ENCODE peak calls at places on chromosomes 4 and X, in four cellular contexts. U is CD4-positive, CD25-positive, alpha-beta regulatory T cell; X is H4; I is RWPE1. S is an unnamed sample.

GRCh38 chr4:168978001-168978700 is 31.9 kb downstream of the CBR4 start:
- DNase-seq in U (no peak), X (no peak), I (no peak), S (peak; percentile 12)

GRCh38 chrX:118526149-118526548 is 30.5 kb downstream of the DOCK11 start:
- DNase-seq in U (no peak), X (no peak), I (no peak), S (no peak)

GRCh38 chr4:184028571-184028996 is 123.5 kb downstream of the STOX2 start:
- DNase-seq in U (no peak), X (no peak), I (no peak), S (no peak)

GRCh38 chr4:6942238-6942800 is 32.7 kb downstream of the TBC1D14 start:
- DNase-seq in U (no peak), X (peak; percentile 99), I (peak; percentile 69), S (peak; percentile 24)

GRCh38 chrX:119692241-119693031 is 532 bp downstream of the SEPTIN6 start:
- DNase-seq in U (peak; percentile 49), X (peak; percentile 15), I (peak; percentile 38), S (peak; percentile 60)

GRCh38 chr4:76723373-76723772 is 174.6 kb downstream of the SOWAHB start:
- DNase-seq in U (no peak), X (peak; percentile 15), I (no peak), S (no peak)

GRCh38 chr4:97910005-97910404 is 233.3 kb downstream of the STPG2 start:
- DNase-seq in U (no peak), X (no peak), I (peak; percentile 25), S (peak; percentile 7)

GRCh38 chr4:4668355-4669210 is 126.7 kb upstream of the STX18 start:
- DNase-seq in U (no peak), X (no peak), I (no peak), S (no peak)

GRCh38 chrX:154142950-154143745 is 895 bp upstream of the OPN1LW start:
- DNase-seq in U (no peak), X (no peak), I (no peak), S (no peak)

GRCh38 chrX:38313190-38313589 is 14.1 kb downstream of the RPGR start:
- DNase-seq in U (no peak), X (no peak), I (no peak), S (peak; percentile 27)

GRCh38 chr4:4344915-4345527 is 41.9 kb upstream of the NSG1 start:
- DNase-seq in U (no peak), X (no peak), I (no peak), S (no peak)

GRCh38 chrX:145843196-145843595 is 25.6 kb downstream of the SLITRK2 start:
- DNase-seq in U (no peak), X (no peak), I (no peak), S (no peak)

GRCh38 chr4:4260185-4260751 is 12.2 kb upstream of the TMEM128 start:
- DNase-seq in U (no peak), X (peak; percentile 75), I (peak; percentile 62), S (peak; percentile 88)

GRCh38 chr4:38424171-38424871 is 239.7 kb upstream of the KLF3 start:
- DNase-seq in U (no peak), X (no peak), I (no peak), S (no peak)

GRCh38 chr4:107619065-107619464 is 101.0 kb downstream of the PAPSS1 start:
- DNase-seq in U (no peak), X (peak; percentile 53), I (no peak), S (no peak)

GRCh38 chr4:176492648-176493302 is 173.0 kb downstream of the SPCS3 start:
- DNase-seq in U (no peak), X (peak; percentile 15), I (no peak), S (peak; percentile 15)

GRCh38 chr4:107034982-107035710 is 967 bp downstream of the DKK2 start:
- DNase-seq in U (no peak), X (no peak), I (peak; percentile 1), S (no peak)

GRCh38 chr4:47831026-47831689 is 6.7 kb downstream of the CORIN start:
- DNase-seq in U (no peak), X (no peak), I (no peak), S (no peak)

GRCh38 chr4:37902738-37903693 is 12.1 kb downstream of the TBC1D1 start:
- DNase-seq in U (no peak), X (no peak), I (no peak), S (no peak)

GRCh38 chr4:169397762-169398161 is 127.0 kb upstream of the SH3RF1 start:
- DNase-seq in U (no peak), X (no peak), I (no peak), S (no peak)

GRCh38 chr4:108636246-108636645 is 14.2 kb upstream of the OSTC start:
- DNase-seq in U (no peak), X (no peak), I (no peak), S (no peak)

GRCh38 chr4:183349673-183350072 is 27.4 kb upstream of the CLDN24 start:
- DNase-seq in U (no peak), X (no peak), I (peak; percentile 68), S (no peak)

GRCh38 chr4:160880186-160880585 is 1283.6 kb downstream of the FSTL5 start:
- DNase-seq in U (no peak), X (no peak), I (no peak), S (no peak)

GRCh38 chrX:12804655-12805054 is 13.4 kb downstream of the PRPS2 start:
- DNase-seq in U (no peak), X (no peak), I (no peak), S (no peak)

GRCh38 chrX:40389555-40389954 is 191.2 kb upstream of the ATP6AP2 start:
- DNase-seq in U (no peak), X (no peak), I (no peak), S (no peak)

GRCh38 chr4:113397114-113397701 is 347.8 kb downstream of the ANK2 start:
- DNase-seq in U (no peak), X (no peak), I (no peak), S (no peak)

GRCh38 chr4:127889903-127890302 is 9.2 kb downstream of the PLK4 start:
- DNase-seq in U (no peak), X (no peak), I (no peak), S (no peak)

GRCh38 chr4:166675411-166675810 is 558.9 kb downstream of the SPOCK3 start:
- DNase-seq in U (no peak), X (peak; percentile 92), I (peak; percentile 20), S (no peak)

GRCh38 chr4:169823685-169824084 is 65.9 kb upstream of the HPF1 start:
- DNase-seq in U (no peak), X (peak; percentile 21), I (peak; percentile 67), S (peak; percentile 68)

GRCh38 chr4:40214661-40215418 is 18.0 kb downstream of the RHOH start:
- DNase-seq in U (no peak), X (no peak), I (no peak), S (no peak)

GRCh38 chr4:680565-680930 is 6.2 kb downstream of the MYL5 start:
- DNase-seq in U (no peak), X (no peak), I (no peak), S (peak; percentile 43)

GRCh38 chrX:97096385-97096784 is 212.7 kb downstream of the RPA4 start:
- DNase-seq in U (no peak), X (no peak), I (no peak), S (no peak)

GRCh38 chrX:118644378-118644777 is 83.0 kb upstream of the IL13RA1 start:
- DNase-seq in U (no peak), X (peak; percentile 60), I (peak; percentile 18), S (peak; percentile 79)

GRCh38 chr4:3492741-3493719 is 29.9 kb downstream of the DOK7 start:
- DNase-seq in U (no peak), X (no peak), I (no peak), S (peak; percentile 14)

GRCh38 chr4:183256756-183257385 is 63.2 kb downstream of the CLDN22 start:
- DNase-seq in U (no peak), X (peak; percentile 54), I (peak; percentile 54), S (peak; percentile 53)